ENCODE peak calls at places on chromosome 1, in seven cellular contexts. T is heart right ventricle; P is left ventricle myocardium inferior; G is aorta; B is suprapubic skin; L is cardiac muscle cell; M is CD4-positive, CD25-positive, alpha-beta regulatory T cell. U is an unnamed sample.

GRCh38 chr1:82894635-82895034 is 1093.9 kb downstream of the ADGRL2 start:
- DNase-seq in T (no peak), G (no peak), B (no peak), P (no peak), M (no peak), L (no peak), U (no peak)

GRCh38 chr1:94296018-94296417 is 58.6 kb upstream of the ARHGAP29 start:
- DNase-seq in L (peak; percentile 80), P (no peak), B (no peak), G (no peak), T (no peak), M (no peak), U (peak; percentile 17)

GRCh38 chr1:205270764-205271163 is 43.0 kb downstream of the TMCC2 start:
- DNase-seq in M (no peak), L (no peak), P (no peak), G (no peak), B (no peak), T (no peak), U (no peak)

GRCh38 chr1:6247651-6248050 is 3.7 kb downstream of the HES3 start:
- DNase-seq in P (no peak), M (no peak), G (no peak), L (no peak), B (no peak), T (no peak), U (no peak)

GRCh38 chr1:201918343-201918742 is 28.0 kb downstream of the LMOD1 start:
- DNase-seq in L (no peak), B (no peak), T (no peak), G (no peak), M (no peak), P (no peak), U (no peak)

GRCh38 chr1:172397221-172397620 is 23.3 kb upstream of the C1orf105 start:
- DNase-seq in G (no peak), M (no peak), B (no peak), L (peak; percentile 65), P (no peak), T (no peak), U (no peak)

GRCh38 chr1:55277377-55278130 is 62.4 kb upstream of the USP24 start:
- DNase-seq in P (peak; percentile 78), G (peak; percentile 87), T (peak; percentile 77), L (peak; percentile 83), M (peak; percentile 68), B (peak; percentile 84), U (peak; percentile 90)

GRCh38 chr1:94797286-94797685 is 22.9 kb upstream of the SLC44A3 start:
- DNase-seq in B (no peak), T (no peak), G (no peak), L (no peak), M (no peak), P (no peak), U (no peak)

GRCh38 chr1:13498553-13498952 is 15.2 kb downstream of the LRRC38 start:
- DNase-seq in M (no peak), T (no peak), L (no peak), B (no peak), G (no peak), P (no peak), U (no peak)

GRCh38 chr1:61005572-61006386 is 76.6 kb upstream of the NFIA start:
- DNase-seq in B (no peak), G (no peak), L (no peak), T (no peak), M (no peak), P (no peak), U (no peak)

GRCh38 chr1:119859647-119860046 is 36.7 kb downstream of the ADAM30 start:
- DNase-seq in B (no peak), T (no peak), M (no peak), L (peak; percentile 81), G (no peak), P (no peak), U (peak; percentile 52)

GRCh38 chr1:28928306-28928987 is 14.1 kb downstream of the EPB41 start:
- DNase-seq in T (no peak), G (no peak), M (peak; percentile 43), B (no peak), P (no peak), L (no peak), U (no peak)

GRCh38 chr1:6866825-6867224 is 81.6 kb downstream of the CAMTA1 start:
- DNase-seq in M (no peak), B (no peak), P (no peak), T (no peak), L (no peak), G (no peak), U (no peak)

DNA sequence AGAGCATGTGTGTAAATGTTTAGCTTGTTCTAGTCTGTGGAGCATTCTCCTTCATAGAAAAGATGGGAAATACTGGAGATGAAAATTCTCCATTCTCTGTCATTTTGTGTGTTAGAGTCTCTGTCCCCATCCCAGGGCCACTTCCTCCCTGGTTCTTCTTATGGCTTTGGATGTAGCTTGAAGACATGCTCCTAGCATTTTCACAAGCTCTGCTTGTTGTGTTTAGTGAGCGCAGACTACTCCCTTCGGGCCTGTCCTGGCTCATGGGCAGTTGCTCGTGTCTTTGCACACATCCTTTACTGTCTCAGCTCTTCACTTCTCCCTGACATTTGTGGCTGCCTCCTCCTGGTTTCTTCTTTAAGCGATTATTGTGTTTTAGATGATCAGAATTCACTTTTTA is 30.4 kb downstream of the MAPKAPK2 start:
- DNase-seq in B (no peak), L (no peak), T (no peak), G (no peak), P (no peak), M (no peak), U (no peak)
- H3K27ac ChIP-seq in B (no peak overlapping the region), L (peak overlapping the region; percentile 86), T (peak overlapping the region; percentile 75), G (no peak overlapping the region), P (peak overlapping the region; percentile 71), M (peak overlapping the region; percentile 76), U (no peak overlapping the region)

GRCh38 chr1:31151402-31151801 is 85.9 kb upstream of the PUM1 start:
- DNase-seq in M (no peak), G (no peak), T (no peak), B (no peak), P (no peak), L (no peak), U (no peak)
- H3K27ac ChIP-seq in M (no peak overlapping the region), G (no peak overlapping the region), T (no peak overlapping the region), B (no peak overlapping the region), P (no peak overlapping the region), L (no peak overlapping the region), U (no peak overlapping the region)

DNA sequence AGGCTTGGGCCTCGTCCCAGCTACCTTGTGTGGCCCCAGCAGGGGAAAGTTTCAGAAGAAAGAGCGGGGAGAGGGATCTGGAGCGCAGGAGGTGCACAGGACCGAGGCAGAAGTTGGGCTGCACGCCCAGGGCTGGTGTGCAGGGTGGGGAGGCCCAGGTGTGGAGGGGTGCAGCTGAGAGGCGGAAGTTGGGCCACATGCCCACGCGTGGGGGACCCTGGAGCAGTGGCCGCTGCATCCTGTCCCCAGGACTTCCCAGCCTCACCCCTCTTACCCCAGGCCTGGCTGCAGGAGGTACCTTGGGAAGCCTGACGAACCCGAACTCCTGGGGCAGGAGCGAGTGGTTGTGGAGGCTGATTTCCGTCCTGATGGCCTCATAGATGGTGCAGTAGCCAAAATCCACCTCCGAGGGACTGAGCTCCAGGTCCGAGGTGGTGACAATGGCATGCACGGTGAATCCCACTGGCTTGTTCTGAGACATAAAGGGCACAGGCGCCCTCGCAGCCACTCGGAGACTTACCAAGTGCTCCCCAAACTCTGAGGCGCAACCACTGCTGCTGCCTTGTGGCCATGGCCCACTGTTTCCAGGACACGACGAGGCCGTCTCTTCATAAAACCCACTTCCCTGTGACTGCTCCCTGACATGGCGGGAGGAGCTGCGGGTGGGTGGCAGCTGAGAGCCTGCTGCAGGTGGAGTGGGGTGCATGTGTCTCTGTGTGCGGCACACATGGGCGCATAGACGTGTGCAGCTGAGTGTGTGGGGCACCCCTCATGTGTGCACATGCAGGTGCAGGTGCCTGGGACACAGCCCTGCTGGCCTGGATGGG is 20.4 kb upstream of the TMEM52 start:
- DNase-seq in P (no peak), L (no peak), M (no peak), T (no peak), B (no peak), G (peak; percentile 37), U (no peak)
- H3K27ac ChIP-seq in P (no peak overlapping the region), L (no peak overlapping the region), M (no peak overlapping the region), T (no peak overlapping the region), B (no peak overlapping the region), G (no peak overlapping the region), U (no peak overlapping the region)

GRCh38 chr1:23895082-23895481 is 18.1 kb downstream of the CNR2 start:
- DNase-seq in L (no peak), T (no peak), P (no peak), G (no peak), M (no peak), B (no peak), U (no peak)
- H3K27ac ChIP-seq in L (no peak overlapping the region), T (peak overlapping the region; percentile 78), P (no peak overlapping the region), G (no peak overlapping the region), M (no peak overlapping the region), B (no peak overlapping the region), U (no peak overlapping the region)

GRCh38 chr1:214990619-214991018 is 91.9 kb upstream of the KCNK2 start:
- DNase-seq in M (no peak), T (no peak), P (no peak), L (peak; percentile 83), B (no peak), G (no peak), U (no peak)
- H3K27ac ChIP-seq in M (no peak overlapping the region), T (no peak overlapping the region), P (no peak overlapping the region), L (no peak overlapping the region), B (no peak overlapping the region), G (no peak overlapping the region), U (no peak overlapping the region)